ENCODE peak calls at places on chromosomes 7 and 10, in seven cellular contexts. Z is HCT116, X is HepG2, R is transverse colon, W is prostate gland, K is vagina, A is spleen. G is an unnamed sample.

GRCh38 chr10:44725404-44725803 is 185.7 kb upstream of the TMEM72 start:
- DNase-seq in Z (no peak), X (no peak), R (no peak), W (no peak), K (no peak), A (no peak), G (no peak)

GRCh38 chr10:11197266-11197712 is 179.6 kb downstream of the CELF2 start:
- DNase-seq in Z (no peak), X (no peak), R (peak), W (peak), K (no peak), A (no peak), G (peak)

GRCh38 chr7:132655071-132655761 is 78.9 kb upstream of the PLXNA4 start:
- DNase-seq in Z (no peak), X (no peak), R (peak), W (peak), K (no peak), A (peak), G (peak)

GRCh38 chr7:42414961-42415505 is 178.0 kb upstream of the GLI3 start:
- DNase-seq in Z (no peak), X (no peak), R (no peak), W (no peak), K (no peak), A (no peak), G (no peak)

GRCh38 chr7:24945899-24946298 is 34.1 kb downstream of the OSBPL3 start:
- DNase-seq in Z (no peak), X (no peak), R (no peak), W (no peak), K (no peak), A (no peak), G (no peak)

GRCh38 chr7:134612197-134612596 is 34.5 kb upstream of the BPGM start:
- DNase-seq in Z (no peak), X (no peak), R (no peak), W (no peak), K (no peak), A (no peak), G (no peak)

GRCh38 chr10:34584164-34584563 is 230.9 kb downstream of the PARD3 start:
- DNase-seq in Z (no peak), X (no peak), R (no peak), W (peak), K (no peak), A (no peak), G (no peak)

GRCh38 chr7:123738356-123738755 is 10.4 kb downstream of the WASL start:
- DNase-seq in Z (no peak), X (peak), R (no peak), W (no peak), K (no peak), A (no peak), G (no peak)

GRCh38 chr10:1266033-1266802 is 210.0 kb downstream of the WDR37 start:
- DNase-seq in Z (no peak), X (no peak), R (no peak), W (no peak), K (no peak), A (peak), G (no peak)

GRCh38 chr10:102334106-102334505 is 61.4 kb upstream of the NFKB2 start:
- DNase-seq in Z (no peak), X (no peak), R (no peak), W (no peak), K (no peak), A (no peak), G (peak)

GRCh38 chr10:52232561-52233350 is 81.3 kb upstream of the DKK1 start:
- DNase-seq in Z (no peak), X (peak), R (peak), W (no peak), K (no peak), A (no peak), G (peak)

GRCh38 chr7:1248459-1249131 is 15.9 kb downstream of the UNCX start:
- DNase-seq in Z (no peak), X (no peak), R (no peak), W (no peak), K (no peak), A (no peak), G (no peak)

GRCh38 chr7:110522751-110523200 is 568.2 kb upstream of the LRRN3 start:
- DNase-seq in Z (no peak), X (peak), R (no peak), W (no peak), K (no peak), A (no peak), G (no peak)

GRCh38 chr7:132232394-132232793 is 343.9 kb downstream of the PLXNA4 start:
- DNase-seq in Z (no peak), X (no peak), R (no peak), W (no peak), K (no peak), A (no peak), G (no peak)

GRCh38 chr7:132568962-132569361 is 7.3 kb downstream of the PLXNA4 start:
- DNase-seq in Z (no peak), X (no peak), R (no peak), W (no peak), K (no peak), A (no peak), G (no peak)

GRCh38 chr7:133479456-133480097 is 226.7 kb downstream of the EXOC4 start:
- DNase-seq in Z (no peak), X (no peak), R (no peak), W (no peak), K (no peak), A (no peak), G (no peak)

GRCh38 chr10:78761241-78761825 is 307.4 kb upstream of the ZMIZ1 start:
- DNase-seq in Z (no peak), X (no peak), R (no peak), W (no peak), K (no peak), A (peak), G (no peak)

GRCh38 chr7:106175507-106175906 is 63.4 kb upstream of the SYPL1 start:
- DNase-seq in Z (no peak), X (no peak), R (no peak), W (no peak), K (no peak), A (no peak), G (no peak)

GRCh38 chr7:132030161-132030568 is 473.7 kb upstream of the PODXL start:
- DNase-seq in Z (no peak), X (no peak), R (peak), W (no peak), K (no peak), A (no peak), G (no peak)

GRCh38 chr7:134432296-134433152 is 26.4 kb downstream of the AKR1B1 start:
- DNase-seq in Z (peak), X (peak), R (peak), W (peak), K (no peak), A (peak), G (peak)

GRCh38 chr7:11786186-11786585 is 45.8 kb downstream of the THSD7A start:
- DNase-seq in Z (no peak), X (no peak), R (no peak), W (no peak), K (no peak), A (no peak), G (no peak)

GRCh38 chr7:111833461-111833860 is 271.2 kb upstream of the IMMP2L start:
- DNase-seq in Z (no peak), X (no peak), R (no peak), W (no peak), K (no peak), A (no peak), G (no peak)

GRCh38 chr7:21450876-21451275 is 23.0 kb downstream of the SP4 start:
- DNase-seq in Z (no peak), X (no peak), R (no peak), W (no peak), K (no peak), A (no peak), G (no peak)

GRCh38 chr7:116981887-116982430 is 28.7 kb downstream of the ST7 start:
- DNase-seq in Z (no peak), X (no peak), R (no peak), W (no peak), K (no peak), A (no peak), G (no peak)

GRCh38 chr10:6163364-6164270 is 39.1 kb upstream of the PFKFB3 start:
- DNase-seq in Z (peak), X (no peak), R (peak), W (peak), K (no peak), A (peak), G (peak)

DNA sequence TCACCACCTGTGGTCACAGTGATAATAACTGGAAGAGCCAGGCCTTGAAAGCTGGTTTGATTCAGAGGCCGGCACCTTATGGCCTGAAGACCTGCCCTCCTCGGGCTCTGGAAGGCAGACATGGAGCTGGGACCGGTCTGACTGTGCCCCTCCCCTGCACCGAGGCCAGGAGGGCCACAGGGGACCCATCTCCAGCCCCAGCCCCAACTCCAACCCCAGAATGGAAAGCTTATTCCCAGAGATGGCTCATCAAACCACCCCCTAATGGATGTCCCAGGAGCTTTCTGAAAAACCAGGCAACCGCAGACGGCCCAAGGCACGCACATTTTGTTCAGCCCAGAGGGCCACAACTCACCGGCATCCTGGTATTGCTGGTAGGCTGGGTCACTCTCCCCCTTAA is 16.8 kb downstream of the PDIA4 start:
- DNase-seq in Z (no peak), X (no peak), R (no peak), W (no peak), K (no peak), A (no peak), G (no peak)
- TF ChIP-seq POLR2A in Z (no peak), X (no peak), R (no peak), W (no peak), K (no peak), A (no peak), G (no peak)

DNA sequence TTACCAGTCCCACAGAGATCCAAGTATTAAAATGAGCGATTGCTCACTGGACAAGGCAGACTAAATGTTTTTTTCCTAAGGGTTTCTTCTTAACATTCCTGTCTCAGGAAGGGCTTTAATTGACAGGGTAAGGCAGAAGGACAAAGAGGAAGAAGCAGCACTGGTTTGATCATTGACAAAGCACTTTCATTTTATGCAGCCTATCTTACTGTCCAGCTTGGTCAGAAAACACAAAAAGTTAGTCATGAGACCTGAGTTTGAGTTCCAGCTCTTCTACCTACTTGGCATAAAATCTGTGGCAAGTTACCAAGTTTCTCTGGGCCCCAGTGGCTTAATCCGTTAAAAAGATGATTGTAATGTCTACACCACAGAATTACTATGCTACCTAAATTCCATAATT is 458.5 kb downstream of the GFRA1 start:
- DNase-seq in Z (no peak), X (no peak), R (no peak), W (no peak), K (no peak), A (no peak), G (no peak)
- H3K27ac ChIP-seq in Z (no peak), X (no peak), R (no peak), W (no peak), K (no peak), A (no peak), G (no peak)

DNA sequence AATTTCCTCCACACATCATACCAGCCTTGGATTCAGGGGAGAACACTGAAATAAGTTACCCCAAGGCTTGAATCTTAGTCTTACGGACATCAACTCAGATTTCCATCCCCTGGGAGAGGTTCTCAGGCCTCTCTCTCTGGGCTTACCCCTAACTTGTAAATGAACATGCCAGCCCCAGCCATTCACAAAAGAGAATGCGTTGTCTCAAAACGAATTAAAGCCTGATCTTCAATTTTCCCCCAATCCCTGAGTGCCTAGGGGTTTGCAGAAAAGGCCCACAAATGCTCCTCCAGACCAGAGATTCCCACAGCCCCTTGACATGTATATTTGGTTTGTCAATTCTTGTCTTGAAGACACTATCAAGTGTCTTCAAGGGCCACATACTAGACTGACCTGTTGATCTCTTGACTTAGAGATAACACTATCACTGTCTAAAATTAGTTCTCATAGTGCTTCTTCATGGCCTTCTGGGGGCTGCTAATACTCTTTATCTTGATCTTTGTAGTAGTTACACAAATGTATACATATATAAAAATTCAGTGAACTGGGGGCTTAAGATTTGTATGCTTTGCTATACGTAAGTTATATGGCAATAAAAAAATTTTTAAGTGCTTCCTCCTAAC is 11.9 kb upstream of the HOXA13 start:
- DNase-seq in Z (no peak), X (no peak), R (no peak), W (no peak), K (no peak), A (no peak), G (no peak)
- TF ChIP-seq POLR2AphosphoS5 in Z (no peak), X (no peak), R (no peak), W (no peak), K (no peak), A (no peak), G (no peak)

GRCh38 chr10:14592566-14592965 is 182.1 kb downstream of the FAM107B start:
- DNase-seq in Z (no peak), X (no peak), R (no peak), W (no peak), K (no peak), A (no peak), G (no peak)
- TF ChIP-seq POLR2A in Z (no peak), X (no peak), R (no peak), W (no peak), K (no peak), A (no peak), G (no peak)

DNA sequence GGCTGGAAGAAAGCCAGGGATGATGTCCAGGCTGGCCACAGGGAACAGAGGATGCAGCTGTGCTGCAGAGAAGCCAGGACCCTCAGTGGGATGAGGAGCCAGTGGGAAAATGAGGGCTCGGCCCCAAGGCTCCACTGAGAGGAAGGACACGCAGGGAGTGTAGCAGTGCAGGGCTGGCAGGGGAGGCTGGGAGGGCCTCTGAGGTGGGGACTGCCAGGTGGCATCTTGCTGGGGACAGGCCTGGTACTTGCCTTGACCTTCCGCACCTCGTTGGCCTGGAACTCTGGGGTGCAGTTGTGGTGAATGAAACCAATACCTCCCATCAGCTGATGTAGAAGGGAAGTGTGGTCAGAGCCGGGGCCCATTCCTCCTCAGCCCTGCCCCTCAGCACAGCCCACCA is 9.2 kb downstream of the IMPDH1 start:
- DNase-seq in Z (no peak), X (no peak), R (no peak), W (no peak), K (no peak), A (no peak), G (no peak)
- H3K27ac ChIP-seq in Z (no peak), X (no peak), R (no peak), W (no peak), K (no peak), A (no peak), G (no peak)

DNA sequence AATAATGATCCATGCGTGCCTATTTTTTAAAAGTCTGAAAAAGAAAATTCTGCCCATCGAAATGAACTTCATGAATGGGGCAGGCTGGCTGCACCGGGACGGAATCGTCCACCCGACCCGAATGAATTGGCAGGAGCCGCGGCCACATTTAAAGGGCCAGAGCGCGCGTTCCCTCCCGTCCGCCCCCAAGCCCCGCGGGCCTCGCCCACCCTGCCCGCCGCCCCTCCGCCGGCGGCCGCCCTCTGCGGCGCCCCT is 318 bp upstream of the GATA3 start:
- DNase-seq in Z (no peak), X (no peak), R (no peak), W (peak), K (no peak), A (no peak), G (no peak)
- TF ChIP-seq POLR2AphosphoS5 in Z (no peak), X (no peak), R (no peak), W (no peak), K (no peak), A (no peak), G (no peak)

G was measured in upper lobe of left lung.